ENCODE peak calls at places on chromosome 12, in four cellular contexts. H is HCT116, U is HepG2, F is GM12878. J is an unnamed sample. For H3K27me3, the result is how much of the 10 kb centered on the place peaks cover.

GRCh38 chr12:107903377-107904061 is 129.0 kb downstream of the ASCL4 start:
- DNase-seq in H (no peak), U (no peak), F (peak), J (no peak)

GRCh38 chr12:2163172-2163927 is 110.6 kb downstream of the CACNA1C start:
- DNase-seq in H (no peak), U (peak), F (no peak), J (no peak)

GRCh38 chr12:15532364-15532977 is 210.2 kb downstream of the PTPRO start:
- DNase-seq in H (peak), U (peak), F (peak), J (no peak)

GRCh38 chr12:90999946-91000345 is 4.8 kb downstream of the EPYC start:
- DNase-seq in H (no peak), U (no peak), F (no peak), J (no peak)

GRCh38 chr12:57694459-57695019 is 607 bp downstream of the OS9 start:
- DNase-seq in H (no peak), U (no peak), F (no peak), J (no peak)

GRCh38 chr12:122064034-122064777 is 14.3 kb upstream of the MLXIP start:
- DNase-seq in H (peak), U (peak), F (peak), J (no peak)

GRCh38 chr12:81811066-81811777 is 52.1 kb upstream of the PPFIA2 start:
- DNase-seq in H (no peak), U (no peak), F (no peak), J (no peak)

GRCh38 chr12:20883288-20883687 is 72.8 kb downstream of the SLCO1B3 start:
- DNase-seq in H (no peak), U (no peak), F (no peak), J (no peak)

GRCh38 chr12:93514853-93515252 is 47.5 kb downstream of the MRPL42 start:
- DNase-seq in H (no peak), U (no peak), F (no peak), J (peak)

GRCh38 chr12:70756118-70756517 is 118.9 kb upstream of the PTPRB start:
- DNase-seq in H (no peak), U (no peak), F (no peak), J (no peak)

GRCh38 chr12:65500121-65500846 is 221.8 kb downstream of the MSRB3 start:
- DNase-seq in H (peak), U (no peak), F (no peak), J (no peak)

GRCh38 chr12:46439793-46440511 is 67.4 kb upstream of the SLC38A2 start:
- DNase-seq in H (no peak), U (no peak), F (no peak), J (no peak)

GRCh38 chr12:106235770-106236169 is 12.1 kb downstream of the CKAP4 start:
- DNase-seq in H (no peak), U (no peak), F (no peak), J (no peak)

GRCh38 chr12:76142305-76142704 is 57.8 kb upstream of the NAP1L1 start:
- DNase-seq in H (no peak), U (no peak), F (no peak), J (no peak)

GRCh38 chr12:88503344-88503743 is 76.9 kb downstream of the KITLG start:
- DNase-seq in H (no peak), U (no peak), F (no peak), J (no peak)

GRCh38 chr12:81558031-81558430 is 201.1 kb downstream of the PPFIA2 start:
- DNase-seq in H (no peak), U (no peak), F (no peak), J (no peak)

GRCh38 chr12:109277899-109278762 is 31.0 kb downstream of the FOXN4 start:
- DNase-seq in H (no peak), U (peak), F (no peak), J (no peak)

GRCh38 chr12:105292705-105293104 is 37.8 kb upstream of the C12orf75 start:
- DNase-seq in H (no peak), U (no peak), F (no peak), J (no peak)

GRCh38 chr12:11545438-11546330 is 103.8 kb upstream of the ETV6 start:
- DNase-seq in H (no peak), U (no peak), F (peak), J (no peak)

GRCh38 chr12:55974308-55974724 is 438 bp downstream of the RAB5B start:
- DNase-seq in H (no peak), U (peak), F (no peak), J (no peak)

GRCh38 chr12:76611533-76611932 is 52.0 kb upstream of the OSBPL8 start:
- DNase-seq in H (no peak), U (no peak), F (no peak), J (no peak)

GRCh38 chr12:107992870-107993451 is 136.1 kb upstream of the WSCD2 start:
- DNase-seq in H (peak), U (peak), F (peak), J (peak)

GRCh38 chr12:109458771-109459208 is 18.3 kb downstream of the KCTD10 start:
- DNase-seq in H (no peak), U (no peak), F (no peak), J (no peak)

GRCh38 chr12:57475271-57476161 is 4.2 kb downstream of the ARHGAP9 start:
- DNase-seq in H (no peak), U (no peak), F (no peak), J (no peak)

DNA sequence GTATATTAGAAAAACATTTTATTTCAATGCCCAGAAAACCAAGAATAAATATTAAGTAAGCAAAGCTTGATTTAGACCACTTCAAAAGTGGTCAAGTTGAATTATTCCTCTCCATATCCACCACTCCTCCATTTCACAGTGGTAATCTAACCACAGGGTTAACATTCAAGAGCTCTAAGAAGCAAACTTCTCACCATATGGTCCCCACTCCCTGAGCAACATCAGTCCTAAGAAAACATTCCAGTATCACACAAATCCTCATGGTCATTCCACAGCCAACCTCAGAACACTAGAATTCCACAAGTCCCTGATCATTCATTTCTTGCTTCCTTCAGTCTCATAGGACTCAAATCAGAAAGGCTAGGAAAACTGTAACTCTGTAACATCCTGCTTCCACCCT is 47.9 kb downstream of the ST8SIA1 start:
- DNase-seq in H (no peak), U (no peak), F (no peak), J (no peak)
- TF ChIP-seq SIN3A in H (no peak), U (no peak), F (no peak), J (no peak)

GRCh38 chr12:5148880-5149279 is 105.2 kb downstream of the KCNA5 start:
- DNase-seq in H (no peak), U (no peak), F (no peak), J (no peak)
- H3K27me3 ChIP-seq in H (under half), U (under half), F (under half), J (under half)

GRCh38 chr12:58728397-58728796 is 191.9 kb downstream of the LRIG3 start:
- DNase-seq in H (no peak), U (no peak), F (no peak), J (no peak)
- TF ChIP-seq SIN3A in H (no peak), U (no peak), F (no peak), J (no peak)

GRCh38 chr12:24955389-24955788 is 6.5 kb upstream of the BCAT1 start:
- DNase-seq in H (no peak), U (no peak), F (no peak), J (no peak)
- H3K27me3 ChIP-seq in H (under half), U (under half), F (under half), J (under half)

J was measured in Panc1.